ENCODE peak calls at places on chromosomes 16 and 17, in ten cellular contexts. F is AG10803; P is DMS79; K is CD8-positive, alpha-beta T cell; R is neural crest cell; A is IMR-90; D is H9; E is cardiac muscle cell; U is GM04503; S is sciatic nerve. W is an unnamed sample.

GRCh38 chr17:27807567-27808470 is 7.5 kb upstream of the NOS2 start:
- DNase-seq in F (no peak), P (no peak), E (peak; percentile 22), R (no peak), S (no peak), A (no peak), U (no peak), D (no peak), K (peak; percentile 75), W (no peak)

GRCh38 chr17:8463089-8463488 is 27.4 kb downstream of the NDEL1 start:
- DNase-seq in A (peak; percentile 13), D (no peak), K (no peak), F (peak; percentile 95), P (no peak), E (no peak), S (no peak), U (peak; percentile 83), R (no peak), W (no peak)

GRCh38 chr17:56723471-56723870 is 110.2 kb downstream of the C17orf67 start:
- DNase-seq in P (no peak), U (no peak), S (no peak), F (no peak), E (no peak), K (no peak), D (no peak), R (no peak), A (no peak), W (no peak)

GRCh38 chr16:66271074-66272060 is 95.1 kb upstream of the CDH5 start:
- DNase-seq in D (peak; percentile 28), K (no peak), R (no peak), A (no peak), S (peak; percentile 42), F (peak; percentile 33), E (no peak), P (no peak), U (no peak), W (no peak)

GRCh38 chr16:81729451-81729850 is 49.6 kb upstream of the PLCG2 start:
- DNase-seq in S (no peak), E (no peak), R (peak; percentile 30), U (no peak), A (no peak), D (peak; percentile 96), K (no peak), F (no peak), P (no peak), W (no peak)

GRCh38 chr16:73230651-73231050 is 182.7 kb upstream of the ZFHX3 start:
- DNase-seq in R (no peak), A (no peak), K (no peak), E (no peak), S (no peak), D (no peak), P (no peak), U (no peak), F (no peak), W (no peak)

GRCh38 chr16:61798741-61799140 is 237.5 kb downstream of the CDH8 start:
- DNase-seq in E (no peak), U (no peak), K (no peak), S (no peak), F (no peak), P (no peak), R (no peak), D (no peak), A (no peak), W (no peak)

GRCh38 chr16:89067677-89068076 is 26.0 kb upstream of the ACSF3 start:
- DNase-seq in A (no peak), R (no peak), F (no peak), K (no peak), S (no peak), D (no peak), P (no peak), E (no peak), U (no peak), W (no peak)

GRCh38 chr17:79945591-79946255 is 89.9 kb downstream of the TBC1D16 start:
- DNase-seq in A (no peak), P (no peak), D (no peak), E (no peak), U (no peak), K (no peak), R (no peak), S (no peak), F (no peak), W (no peak)

GRCh38 chr17:28433696-28434095 is 27.7 kb upstream of the SLC46A1 start:
- DNase-seq in R (no peak), S (no peak), E (no peak), F (no peak), U (no peak), P (no peak), A (no peak), K (no peak), D (no peak), W (no peak)

GRCh38 chr17:79699386-79700036 is 31.2 kb upstream of the ENPP7 start:
- DNase-seq in A (no peak), E (no peak), P (no peak), S (no peak), U (no peak), R (no peak), F (no peak), K (no peak), D (peak; percentile 80), W (no peak)

GRCh38 chr17:10149573-10150399 is 48.6 kb downstream of the GAS7 start:
- DNase-seq in A (peak; percentile 86), K (no peak), R (no peak), U (no peak), F (peak; percentile 84), E (no peak), S (no peak), P (no peak), D (no peak), W (no peak)

GRCh38 chr16:46970089-46970488 is 3.4 kb downstream of the DNAJA2 start:
- DNase-seq in A (no peak), E (peak; percentile 14), F (no peak), D (no peak), K (no peak), S (no peak), R (no peak), P (no peak), U (no peak), W (peak; percentile 41)

GRCh38 chr17:55527520-55528118 is 16.4 kb upstream of the SMIM36 start:
- DNase-seq in U (no peak), D (peak; percentile 54), S (peak; percentile 62), R (peak; percentile 25), A (peak; percentile 65), E (peak; percentile 69), F (peak; percentile 53), K (no peak), P (peak; percentile 7), W (no peak)

GRCh38 chr16:11583889-11584565 is 2.7 kb downstream of the LITAF start:
- DNase-seq in F (no peak), E (no peak), A (no peak), D (no peak), U (no peak), R (no peak), P (no peak), S (no peak), K (no peak), W (peak; percentile 11)

GRCh38 chr17:76271669-76272540 is 6.8 kb downstream of the UBALD2 start:
- DNase-seq in K (peak; percentile 77), E (no peak), U (no peak), S (no peak), R (no peak), P (no peak), F (no peak), A (no peak), D (peak; percentile 79), W (no peak)

GRCh38 chr16:70725024-70725911 is 39.4 kb upstream of the MTSS2 start:
- DNase-seq in F (no peak), R (peak; percentile 10), U (no peak), E (no peak), K (no peak), S (no peak), A (no peak), P (no peak), D (no peak), W (no peak)

GRCh38 chr17:75783803-75784472 is 668 bp upstream of the UNK start:
- DNase-seq in P (peak; percentile 63), E (no peak), U (no peak), F (no peak), K (no peak), R (no peak), D (no peak), S (peak; percentile 76), A (no peak), W (peak; percentile 38)

GRCh38 chr16:56609463-56609921 is 1.1 kb downstream of the MT2A start:
- DNase-seq in K (peak; percentile 76), R (no peak), S (peak; percentile 86), U (peak; percentile 70), F (peak; percentile 86), A (peak; percentile 92), E (no peak), P (no peak), D (no peak), W (peak; percentile 77)

GRCh38 chr17:50101346-50102163 is 6.4 kb downstream of the PDK2 start:
- DNase-seq in K (no peak), R (no peak), D (peak; percentile 54), S (peak; percentile 61), P (no peak), F (peak; percentile 64), A (peak; percentile 26), E (peak; percentile 73), U (no peak), W (peak; percentile 40)

GRCh38 chr17:69820881-69821473 is 254.0 kb upstream of the KCNJ16 start:
- DNase-seq in E (no peak), F (no peak), K (no peak), S (no peak), P (no peak), A (no peak), U (no peak), D (no peak), R (no peak), W (no peak)

W was measured in left cardiac atrium.